ENCODE peak calls at places on chromosomes 2 and 18, in nine cellular contexts. Y is fibroblast of villous mesenchyme, H is GM12864, P is BJ, V is AG04450, S is ovary, W is adipocyte, G is left lung, J is cardiac muscle cell. I is an unnamed sample.

GRCh38 chr2:43006834-43007543 is 214.6 kb upstream of the HAAO start:
- DNase-seq in Y (no peak), H (no peak), P (no peak), V (no peak), S (no peak), W (no peak), G (no peak), J (no peak), I (no peak)

GRCh38 chr2:108607706-108608301 is 73.5 kb downstream of the LIMS1 start:
- DNase-seq in Y (peak), H (no peak), P (no peak), V (no peak), S (no peak), W (peak), G (no peak), J (peak), I (no peak)

GRCh38 chr2:67689186-67689585 is 292.1 kb downstream of the ETAA1 start:
- DNase-seq in Y (no peak), H (no peak), P (no peak), V (no peak), S (no peak), W (no peak), G (no peak), J (no peak), I (no peak)

GRCh38 chr18:8359076-8359475 is 250.2 kb upstream of the RAB12 start:
- DNase-seq in Y (no peak), H (no peak), P (no peak), V (no peak), S (no peak), W (no peak), G (no peak), J (no peak), I (no peak)

GRCh38 chr2:45874324-45874723 is 222.8 kb downstream of the PRKCE start:
- DNase-seq in Y (no peak), H (no peak), P (no peak), V (no peak), S (peak), W (no peak), G (no peak), J (peak), I (peak)

GRCh38 chr2:179264238-179265081 is at the start of gene SESTD1:
- DNase-seq in Y (peak), H (no peak), P (no peak), V (no peak), S (peak), W (peak), G (peak), J (peak), I (peak)

GRCh38 chr2:120815292-120815691 is 79.6 kb downstream of the GLI2 start:
- DNase-seq in Y (no peak), H (no peak), P (no peak), V (no peak), S (no peak), W (no peak), G (no peak), J (no peak), I (peak)

GRCh38 chr2:239383796-239384156 is 17.0 kb downstream of the HDAC4 start:
- DNase-seq in Y (no peak), H (no peak), P (no peak), V (no peak), S (no peak), W (no peak), G (peak), J (no peak), I (no peak)

GRCh38 chr2:99403084-99403483 is 65.9 kb downstream of the EIF5B start:
- DNase-seq in Y (no peak), H (no peak), P (no peak), V (no peak), S (no peak), W (no peak), G (no peak), J (no peak), I (no peak)

GRCh38 chr2:117232305-117232704 is 582.2 kb upstream of the DDX18 start:
- DNase-seq in Y (no peak), H (no peak), P (no peak), V (no peak), S (no peak), W (no peak), G (no peak), J (no peak), I (no peak)

GRCh38 chr2:63050916-63051794 is 525 bp downstream of the OTX1 start:
- DNase-seq in Y (no peak), H (no peak), P (no peak), V (no peak), S (peak), W (peak), G (no peak), J (no peak), I (no peak)

GRCh38 chr2:111972955-111973565 is 74.7 kb downstream of the MERTK start:
- DNase-seq in Y (no peak), H (no peak), P (no peak), V (no peak), S (no peak), W (no peak), G (no peak), J (no peak), I (no peak)

GRCh38 chr2:60989256-60989655 is 28.3 kb upstream of the PEX13 start:
- DNase-seq in Y (no peak), H (no peak), P (no peak), V (no peak), S (no peak), W (peak), G (no peak), J (no peak), I (no peak)

GRCh38 chr2:36371963-36372391 is 16.4 kb downstream of the CRIM1 start:
- DNase-seq in Y (peak), H (no peak), P (peak), V (peak), S (no peak), W (peak), G (no peak), J (peak), I (no peak)

GRCh38 chr2:215917953-215918620 is 95.3 kb downstream of the MREG start:
- DNase-seq in Y (peak), H (peak), P (peak), V (no peak), S (no peak), W (peak), G (no peak), J (peak), I (no peak)

GRCh38 chr2:28137221-28137620 is 246.7 kb downstream of the BABAM2 start:
- DNase-seq in Y (peak), H (no peak), P (peak), V (peak), S (peak), W (peak), G (no peak), J (peak), I (no peak)

GRCh38 chr2:181785677-181786344 is 105.5 kb upstream of the NEUROD1 start:
- DNase-seq in Y (peak), H (no peak), P (peak), V (no peak), S (no peak), W (peak), G (no peak), J (no peak), I (no peak)

GRCh38 chr2:106990307-106990706 is 104.3 kb upstream of the ST6GAL2 start:
- DNase-seq in Y (peak), H (no peak), P (peak), V (peak), S (no peak), W (peak), G (no peak), J (peak), I (no peak)

GRCh38 chr2:161415467-161416293 is 417 bp upstream of the TBR1 start:
- DNase-seq in Y (no peak), H (no peak), P (no peak), V (no peak), S (no peak), W (no peak), G (no peak), J (no peak), I (no peak)

GRCh38 chr2:129806317-129806716 is 173.1 kb upstream of the RAB6C start:
- DNase-seq in Y (no peak), H (no peak), P (no peak), V (no peak), S (no peak), W (no peak), G (no peak), J (no peak), I (no peak)

GRCh38 chr2:36433311-36434217 is 78.0 kb downstream of the CRIM1 start:
- DNase-seq in Y (peak), H (no peak), P (no peak), V (no peak), S (peak), W (peak), G (no peak), J (peak), I (no peak)

GRCh38 chr2:215528555-215528954 is 92.7 kb upstream of the FN1 start:
- DNase-seq in Y (peak), H (no peak), P (peak), V (peak), S (no peak), W (peak), G (no peak), J (peak), I (no peak)

GRCh38 chr18:79766308-79766707 is 31.4 kb upstream of the KCNG2 start:
- DNase-seq in Y (no peak), H (no peak), P (no peak), V (no peak), S (peak), W (no peak), G (peak), J (no peak), I (no peak)

GRCh38 chr18:3453540-3454364 is 3.8 kb downstream of the TGIF1 start:
- DNase-seq in Y (peak), H (no peak), P (peak), V (peak), S (peak), W (peak), G (peak), J (peak), I (peak)

GRCh38 chr18:6764382-6764781 is 34.9 kb downstream of the ARHGAP28 start:
- DNase-seq in Y (no peak), H (no peak), P (no peak), V (no peak), S (no peak), W (no peak), G (no peak), J (no peak), I (no peak)

GRCh38 chr18:32956591-32957310 is 183.9 kb upstream of the KLHL14 start:
- DNase-seq in Y (peak), H (no peak), P (no peak), V (peak), S (no peak), W (peak), G (no peak), J (peak), I (no peak)

GRCh38 chr2:44906972-44907371 is 34.5 kb upstream of the SIX3 start:
- DNase-seq in Y (no peak), H (no peak), P (no peak), V (no peak), S (no peak), W (no peak), G (no peak), J (no peak), I (no peak)

GRCh38 chr18:9594782-9595181 is 19.6 kb downstream of the PPP4R1 start:
- DNase-seq in Y (no peak), H (no peak), P (no peak), V (no peak), S (no peak), W (no peak), G (no peak), J (no peak), I (no peak)

GRCh38 chr2:2026252-2026831 is 282.0 kb upstream of the PXDN start:
- DNase-seq in Y (no peak), H (no peak), P (no peak), V (no peak), S (no peak), W (no peak), G (no peak), J (no peak), I (no peak)

GRCh38 chr2:2024751-2025481 is 280.6 kb upstream of the PXDN start:
- DNase-seq in Y (no peak), H (no peak), P (no peak), V (no peak), S (no peak), W (no peak), G (no peak), J (no peak), I (no peak)

GRCh38 chr2:2025803-2026202 is 281.5 kb upstream of the PXDN start:
- DNase-seq in Y (no peak), H (no peak), P (no peak), V (no peak), S (no peak), W (no peak), G (no peak), J (no peak), I (no peak)

GRCh38 chr2:2026851-2027250 is 282.5 kb upstream of the PXDN start:
- DNase-seq in Y (no peak), H (no peak), P (no peak), V (no peak), S (no peak), W (no peak), G (no peak), J (no peak), I (no peak)

DNA sequence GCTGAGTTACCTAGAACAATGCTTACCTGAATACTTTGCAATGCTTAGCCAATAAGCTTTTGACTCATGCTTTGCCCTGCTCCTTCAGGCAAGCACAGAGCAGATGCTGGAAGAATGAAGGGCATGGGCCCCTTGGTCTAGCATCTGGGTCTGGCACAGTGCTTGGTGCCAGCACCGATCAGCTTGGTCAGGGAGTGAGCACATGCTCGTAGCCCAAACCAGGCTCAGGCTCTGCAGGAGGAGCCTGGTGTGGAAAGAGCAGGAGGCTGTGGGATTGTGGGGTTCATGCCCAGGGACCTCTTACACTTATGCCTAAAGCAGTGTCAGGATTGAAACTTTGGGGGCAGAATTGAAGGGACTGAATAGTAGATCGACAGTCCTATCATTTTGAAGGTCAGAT is 283.7 kb upstream of the PXDN start:
- DNase-seq in Y (no peak), H (no peak), P (no peak), V (no peak), S (no peak), W (no peak), G (no peak), J (no peak), I (no peak)
- H3K4me3 ChIP-seq in Y (no peak), H (no peak), P (no peak), V (no peak), S (no peak), W (no peak), G (no peak), J (no peak), I (no peak)

DNA sequence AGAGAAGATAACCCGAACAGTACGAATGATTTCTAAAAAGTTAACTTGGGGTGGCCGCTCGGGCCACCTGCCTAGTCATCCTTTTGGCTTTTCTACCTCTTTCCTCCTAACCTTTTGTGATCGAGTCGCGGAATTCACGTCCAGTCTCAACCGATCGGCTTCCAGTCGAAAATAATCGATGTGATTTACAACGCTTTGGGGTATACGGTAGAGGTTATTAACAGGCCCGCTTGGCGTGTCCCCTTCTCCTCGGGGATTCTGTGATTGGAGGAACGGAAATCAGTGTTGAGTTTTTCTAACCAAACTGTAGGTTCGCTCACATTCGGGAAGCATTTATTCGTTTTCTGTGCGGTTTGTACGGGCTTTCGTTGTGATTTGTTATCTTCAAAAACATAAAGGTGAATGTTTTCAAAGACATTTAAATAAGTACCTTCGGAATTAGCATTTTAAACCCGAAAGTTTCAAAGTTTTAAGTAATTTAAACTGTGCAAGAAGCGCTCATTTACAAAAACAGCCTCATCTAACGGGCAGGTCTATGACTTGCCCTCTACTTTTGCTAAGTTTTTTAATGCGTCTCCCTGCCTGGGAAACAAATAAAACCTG is 588 bp upstream of the FOXI3 start:
- DNase-seq in Y (peak), H (no peak), P (no peak), V (no peak), S (no peak), W (peak), G (no peak), J (peak), I (no peak)
- H3K4me3 ChIP-seq in Y (no peak), H (no peak), P (no peak), V (no peak), S (no peak), W (no peak), G (no peak), J (peak), I (peak)

GRCh38 chr2:105400138-105400540 is 1.3 kb upstream of the FHL2 start:
- DNase-seq in Y (no peak), H (no peak), P (no peak), V (no peak), S (no peak), W (no peak), G (no peak), J (no peak), I (no peak)

GRCh38 chr2:105397025-105397722 is 1.7 kb downstream of the FHL2 start:
- DNase-seq in Y (peak), H (no peak), P (no peak), V (no peak), S (peak), W (peak), G (no peak), J (peak), I (no peak)

GRCh38 chr2:105397959-105398521 is 811 bp downstream of the FHL2 start:
- DNase-seq in Y (peak), H (no peak), P (no peak), V (no peak), S (no peak), W (peak), G (no peak), J (peak), I (no peak)

GRCh38 chr2:105399207-105399861 is 483 bp upstream of the FHL2 start:
- DNase-seq in Y (no peak), H (no peak), P (no peak), V (no peak), S (no peak), W (no peak), G (no peak), J (no peak), I (no peak)

DNA sequence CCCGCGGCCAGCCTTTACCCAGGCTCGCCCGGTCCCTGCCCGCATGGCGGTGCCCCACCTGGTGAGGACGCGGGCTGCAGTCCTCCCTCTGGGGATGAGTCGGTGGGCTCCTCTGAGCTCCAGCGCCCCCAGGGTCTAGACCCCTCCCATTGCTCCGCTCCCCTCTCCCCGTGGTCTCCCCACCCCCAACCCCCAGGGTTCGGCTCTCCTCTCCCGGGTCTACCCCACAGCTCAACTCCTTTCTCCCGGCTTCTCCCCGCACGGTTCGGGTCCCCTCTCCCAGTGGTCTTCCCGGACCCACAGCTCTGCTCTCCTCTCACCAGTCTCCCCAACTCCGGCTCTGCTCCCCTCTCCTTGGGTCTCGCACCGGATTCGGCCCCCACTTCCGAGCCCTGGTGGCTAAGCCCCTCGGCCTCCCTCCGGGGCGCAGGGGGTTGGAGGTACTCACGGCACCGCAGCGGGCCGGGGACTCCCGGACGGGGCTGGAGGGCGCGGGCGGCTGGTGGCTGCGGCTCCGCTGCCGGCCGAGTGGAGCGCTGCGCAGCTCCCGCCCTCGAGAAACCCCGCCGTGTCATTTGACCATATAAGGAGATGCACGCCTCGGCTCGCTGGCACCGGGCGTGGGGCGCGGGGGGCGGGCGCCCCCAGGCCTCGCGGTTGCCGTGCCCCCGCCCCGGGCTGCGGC is at the start of gene FHL2:
- DNase-seq in Y (peak), H (no peak), P (no peak), V (peak), S (peak), W (peak), G (peak), J (peak), I (peak)
- H3K4me3 ChIP-seq in Y (peak), H (peak), P (peak), V (peak), S (peak), W (peak), G (peak), J (peak), I (peak)

GRCh38 chr2:173358617-173359016 is 3.9 kb downstream of the CDCA7 start:
- DNase-seq in Y (no peak), H (no peak), P (no peak), V (no peak), S (no peak), W (no peak), G (no peak), J (no peak), I (no peak)
- H3K4me3 ChIP-seq in Y (no peak), H (peak), P (no peak), V (no peak), S (no peak), W (no peak), G (no peak), J (no peak), I (no peak)

GRCh38 chr2:24354382-24354781 is 6.0 kb downstream of the ITSN2 start:
- DNase-seq in Y (no peak), H (no peak), P (no peak), V (no peak), S (no peak), W (no peak), G (no peak), J (no peak), I (no peak)
- H3K4me3 ChIP-seq in Y (no peak), H (no peak), P (no peak), V (no peak), S (no peak), W (no peak), G (no peak), J (no peak), I (no peak)

I was measured in psoas muscle.